ENCODE peak calls at places on chromosomes 11 and 22, in six cellular contexts. One of them, this sample, is unnamed.

GRCh38 chr11:116446048-116446399 is 326.8 kb downstream of the BUD13 start:
- DNase-seq in AG08396: no peak
- DNase-seq in colonic mucosa: no peak
- DNase-seq in transverse colon: no peak
- DNase-seq in activated CD4-positive, CD25-positive, alpha-beta regulatory T cell treated with anti-CD3 and anti-CD28 coated beads, Interleukin-2, amount 50 U/mL, for 72 hours: no peak
- DNase-seq in GM13977: no peak
- DNase-seq in this sample: no peak

GRCh38 chr22:37123649-37124048 is 14.1 kb upstream of the TMPRSS6 start:
- DNase-seq in AG08396: no peak
- DNase-seq in transverse colon: no peak
- DNase-seq in activated CD4-positive, CD25-positive, alpha-beta regulatory T cell treated with anti-CD3 and anti-CD28 coated beads, Interleukin-2, amount 50 U/mL, for 72 hours: no peak
- DNase-seq in GM13977: no peak
- DNase-seq in colonic mucosa: no peak
- DNase-seq in this sample: no peak

GRCh38 chr11:7442588-7443215 is 42.6 kb upstream of the OLFML1 start:
- DNase-seq in AG08396: peak; percentile 70
- DNase-seq in activated CD4-positive, CD25-positive, alpha-beta regulatory T cell treated with anti-CD3 and anti-CD28 coated beads, Interleukin-2, amount 50 U/mL, for 72 hours: peak; percentile 76
- DNase-seq in transverse colon: peak; percentile 75
- DNase-seq in colonic mucosa: peak; percentile 71
- DNase-seq in GM13977: peak; percentile 65
- DNase-seq in this sample: no peak

GRCh38 chr22:32269316-32269715 is 14.2 kb upstream of the SLC5A4 start:
- DNase-seq in AG08396: no peak
- DNase-seq in colonic mucosa: no peak
- DNase-seq in activated CD4-positive, CD25-positive, alpha-beta regulatory T cell treated with anti-CD3 and anti-CD28 coated beads, Interleukin-2, amount 50 U/mL, for 72 hours: no peak
- DNase-seq in GM13977: no peak
- DNase-seq in transverse colon: no peak
- DNase-seq in this sample: no peak

GRCh38 chr11:56932572-56933235 is 56.0 kb upstream of the OR5AK2 start:
- DNase-seq in GM13977: no peak
- DNase-seq in colonic mucosa: no peak
- DNase-seq in AG08396: no peak
- DNase-seq in transverse colon: no peak
- DNase-seq in activated CD4-positive, CD25-positive, alpha-beta regulatory T cell treated with anti-CD3 and anti-CD28 coated beads, Interleukin-2, amount 50 U/mL, for 72 hours: no peak
- DNase-seq in this sample: no peak

GRCh38 chr11:6559375-6559774 is 44.0 kb downstream of the RRP8 start:
- DNase-seq in colonic mucosa: no peak
- DNase-seq in GM13977: no peak
- DNase-seq in transverse colon: no peak
- DNase-seq in activated CD4-positive, CD25-positive, alpha-beta regulatory T cell treated with anti-CD3 and anti-CD28 coated beads, Interleukin-2, amount 50 U/mL, for 72 hours: no peak
- DNase-seq in AG08396: no peak
- DNase-seq in this sample: no peak

GRCh38 chr11:133228406-133229330 is 303.6 kb downstream of the OPCML start:
- DNase-seq in transverse colon: peak; percentile 20
- DNase-seq in activated CD4-positive, CD25-positive, alpha-beta regulatory T cell treated with anti-CD3 and anti-CD28 coated beads, Interleukin-2, amount 50 U/mL, for 72 hours: no peak
- DNase-seq in GM13977: no peak
- DNase-seq in colonic mucosa: peak; percentile 28
- DNase-seq in AG08396: no peak
- DNase-seq in this sample: peak; percentile 76

GRCh38 chr11:88508808-88509581 is 171.5 kb upstream of the CTSC start:
- DNase-seq in GM13977: peak; percentile 49
- DNase-seq in AG08396: no peak
- DNase-seq in transverse colon: peak; percentile 10
- DNase-seq in activated CD4-positive, CD25-positive, alpha-beta regulatory T cell treated with anti-CD3 and anti-CD28 coated beads, Interleukin-2, amount 50 U/mL, for 72 hours: peak; percentile 32
- DNase-seq in colonic mucosa: peak; percentile 18
- DNase-seq in this sample: no peak

This sample was measured in COR-L47.